ENCODE peak calls at places on chromosomes 11 and 22, in four cellular contexts. M is COR-L47, G is nucleus accumbens, K is mesenchymal stem cell. H is an unnamed sample.
A peak's percentile ranks its signal among the peaks of the same experiment; 100 is the strongest.

GRCh38 chr11:12029738-12030363 is 21.4 kb upstream of the DKK3 start:
- DNase-seq in M (no peak), G (no peak), K (peak; percentile 50), H (no peak)

GRCh38 chr11:47394322-47395224 is 13.8 kb upstream of the SLC39A13 start:
- DNase-seq in M (no peak), G (no peak), K (peak; percentile 50), H (peak; percentile 91)

GRCh38 chr22:50084570-50084969 is 656 bp downstream of the MLC1 start:
- DNase-seq in M (no peak), G (no peak), K (no peak), H (no peak)

GRCh38 chr11:63613517-63614135 is 607 bp downstream of the PLAAT3 start:
- DNase-seq in M (no peak), G (peak; percentile 82), K (peak; percentile 37), H (no peak)

GRCh38 chr11:6473481-6474422 is at the start of gene TRIM3:
- DNase-seq in M (peak; percentile 87), G (peak; percentile 83), K (peak; percentile 90), H (peak; percentile 89)

GRCh38 chr11:104830080-104830479 is 68.2 kb downstream of the CASP12 start:
- DNase-seq in M (no peak), G (no peak), K (peak; percentile 27), H (no peak)

GRCh38 chr11:121018746-121019145 is 5.2 kb upstream of the TBCEL start:
- DNase-seq in M (no peak), G (no peak), K (no peak), H (no peak)

GRCh38 chr11:19646921-19647320 is 65.7 kb upstream of the NAV2 start:
- DNase-seq in M (no peak), G (no peak), K (peak; percentile 93), H (no peak)

GRCh38 chr11:126959700-126960099 is 40.9 kb downstream of the KIRREL3 start:
- DNase-seq in M (no peak), G (no peak), K (no peak), H (no peak)

GRCh38 chr11:128624269-128625170 is 37.2 kb upstream of the ETS1 start:
- DNase-seq in M (no peak), G (no peak), K (no peak), H (peak; percentile 84)

GRCh38 chr11:19595840-19596751 is 116.5 kb upstream of the NAV2 start:
- DNase-seq in M (no peak), G (no peak), K (peak; percentile 51), H (no peak)

GRCh38 chr11:44680982-44681597 is 45.7 kb upstream of the TSPAN18 start:
- DNase-seq in M (no peak), G (no peak), K (peak; percentile 44), H (no peak)

H was measured in Karpas-422.